ENCODE peak calls at places on chromosomes 13 and 19, in eight cellular contexts. One of them, this sample, is unnamed.

GRCh38 chr19:46608581-46609345 is 7.6 kb downstream of the CALM3 start:
- DNase-seq in AML-193: no peak
- DNase-seq in activated CD4-positive, alpha-beta T cell treated with anti-CD3 and anti-CD28 coated beads, Interleukin-2, amount 50 U/mL, for 48 hours: no peak
- DNase-seq in stimulated activated CD8-positive, alpha-beta memory T cell treated with anti-CD3 and anti-CD28 coated beads, Interleukin-4, amount 100 ng/mL, for 1 hour: no peak
- DNase-seq in head of caudate nucleus: peak; percentile 27
- DNase-seq in SW480: no peak
- DNase-seq in HFF-Myc: no peak
- DNase-seq in Peyer's patch: no peak
- DNase-seq in this sample: no peak

GRCh38 chr13:38905861-38906260 is 84.8 kb downstream of the STOML3 start:
- DNase-seq in AML-193: no peak
- DNase-seq in activated CD4-positive, alpha-beta T cell treated with anti-CD3 and anti-CD28 coated beads, Interleukin-2, amount 50 U/mL, for 48 hours: no peak
- DNase-seq in stimulated activated CD8-positive, alpha-beta memory T cell treated with anti-CD3 and anti-CD28 coated beads, Interleukin-4, amount 100 ng/mL, for 1 hour: no peak
- DNase-seq in head of caudate nucleus: no peak
- DNase-seq in SW480: no peak
- DNase-seq in HFF-Myc: no peak
- DNase-seq in Peyer's patch: no peak
- DNase-seq in this sample: no peak

GRCh38 chr19:55935206-55935605 is 3.1 kb upstream of the NLRP13 start:
- DNase-seq in AML-193: no peak
- DNase-seq in activated CD4-positive, alpha-beta T cell treated with anti-CD3 and anti-CD28 coated beads, Interleukin-2, amount 50 U/mL, for 48 hours: no peak
- DNase-seq in stimulated activated CD8-positive, alpha-beta memory T cell treated with anti-CD3 and anti-CD28 coated beads, Interleukin-4, amount 100 ng/mL, for 1 hour: no peak
- DNase-seq in head of caudate nucleus: no peak
- DNase-seq in SW480: no peak
- DNase-seq in HFF-Myc: no peak
- DNase-seq in Peyer's patch: no peak
- DNase-seq in this sample: no peak

GRCh38 chr19:35257113-35257461 is 8.3 kb downstream of the LSR start:
- DNase-seq in AML-193: no peak
- DNase-seq in activated CD4-positive, alpha-beta T cell treated with anti-CD3 and anti-CD28 coated beads, Interleukin-2, amount 50 U/mL, for 48 hours: peak; percentile 2
- DNase-seq in stimulated activated CD8-positive, alpha-beta memory T cell treated with anti-CD3 and anti-CD28 coated beads, Interleukin-4, amount 100 ng/mL, for 1 hour: no peak
- DNase-seq in head of caudate nucleus: no peak
- DNase-seq in SW480: no peak
- DNase-seq in HFF-Myc: no peak
- DNase-seq in Peyer's patch: peak; percentile 34
- DNase-seq in this sample: no peak

GRCh38 chr19:2771786-2772674 is 11.0 kb downstream of the SGTA start:
- DNase-seq in AML-193: no peak
- DNase-seq in activated CD4-positive, alpha-beta T cell treated with anti-CD3 and anti-CD28 coated beads, Interleukin-2, amount 50 U/mL, for 48 hours: no peak
- DNase-seq in stimulated activated CD8-positive, alpha-beta memory T cell treated with anti-CD3 and anti-CD28 coated beads, Interleukin-4, amount 100 ng/mL, for 1 hour: no peak
- DNase-seq in head of caudate nucleus: no peak
- DNase-seq in SW480: no peak
- DNase-seq in HFF-Myc: no peak
- DNase-seq in Peyer's patch: no peak
- DNase-seq in this sample: no peak

GRCh38 chr13:64793131-64793530 is 2437.0 kb downstream of the PCDH9 start:
- DNase-seq in AML-193: no peak
- DNase-seq in activated CD4-positive, alpha-beta T cell treated with anti-CD3 and anti-CD28 coated beads, Interleukin-2, amount 50 U/mL, for 48 hours: no peak
- DNase-seq in stimulated activated CD8-positive, alpha-beta memory T cell treated with anti-CD3 and anti-CD28 coated beads, Interleukin-4, amount 100 ng/mL, for 1 hour: no peak
- DNase-seq in head of caudate nucleus: no peak
- DNase-seq in SW480: no peak
- DNase-seq in HFF-Myc: no peak
- DNase-seq in Peyer's patch: no peak
- DNase-seq in this sample: no peak

GRCh38 chr13:109160887-109161669 is 531.7 kb downstream of the MYO16 start:
- DNase-seq in AML-193: no peak
- DNase-seq in activated CD4-positive, alpha-beta T cell treated with anti-CD3 and anti-CD28 coated beads, Interleukin-2, amount 50 U/mL, for 48 hours: no peak
- DNase-seq in stimulated activated CD8-positive, alpha-beta memory T cell treated with anti-CD3 and anti-CD28 coated beads, Interleukin-4, amount 100 ng/mL, for 1 hour: no peak
- DNase-seq in head of caudate nucleus: no peak
- DNase-seq in SW480: no peak
- DNase-seq in HFF-Myc: no peak
- DNase-seq in Peyer's patch: no peak
- DNase-seq in this sample: no peak

GRCh38 chr13:113926951-113927660 is 46.8 kb downstream of the C13orf46 start:
- DNase-seq in AML-193: no peak
- DNase-seq in activated CD4-positive, alpha-beta T cell treated with anti-CD3 and anti-CD28 coated beads, Interleukin-2, amount 50 U/mL, for 48 hours: no peak
- DNase-seq in stimulated activated CD8-positive, alpha-beta memory T cell treated with anti-CD3 and anti-CD28 coated beads, Interleukin-4, amount 100 ng/mL, for 1 hour: no peak
- DNase-seq in head of caudate nucleus: no peak
- DNase-seq in SW480: no peak
- DNase-seq in HFF-Myc: no peak
- DNase-seq in Peyer's patch: peak; percentile 45
- DNase-seq in this sample: no peak

GRCh38 chr19:29413435-29413834 is 112.4 kb upstream of the VSTM2B start:
- DNase-seq in AML-193: no peak
- DNase-seq in activated CD4-positive, alpha-beta T cell treated with anti-CD3 and anti-CD28 coated beads, Interleukin-2, amount 50 U/mL, for 48 hours: no peak
- DNase-seq in stimulated activated CD8-positive, alpha-beta memory T cell treated with anti-CD3 and anti-CD28 coated beads, Interleukin-4, amount 100 ng/mL, for 1 hour: no peak
- DNase-seq in head of caudate nucleus: no peak
- DNase-seq in SW480: no peak
- DNase-seq in HFF-Myc: no peak
- DNase-seq in Peyer's patch: no peak
- DNase-seq in this sample: no peak

GRCh38 chr13:99086869-99087129 is 108.9 kb upstream of the DOCK9 start:
- DNase-seq in AML-193: no peak
- DNase-seq in activated CD4-positive, alpha-beta T cell treated with anti-CD3 and anti-CD28 coated beads, Interleukin-2, amount 50 U/mL, for 48 hours: no peak
- DNase-seq in stimulated activated CD8-positive, alpha-beta memory T cell treated with anti-CD3 and anti-CD28 coated beads, Interleukin-4, amount 100 ng/mL, for 1 hour: no peak
- DNase-seq in head of caudate nucleus: no peak
- DNase-seq in SW480: peak; percentile 47
- DNase-seq in HFF-Myc: no peak
- DNase-seq in Peyer's patch: peak; percentile 78
- DNase-seq in this sample: peak; percentile 15

GRCh38 chr13:63414247-63414646 is 1998.6 kb upstream of the PCDH20 start:
- DNase-seq in AML-193: no peak
- DNase-seq in activated CD4-positive, alpha-beta T cell treated with anti-CD3 and anti-CD28 coated beads, Interleukin-2, amount 50 U/mL, for 48 hours: no peak
- DNase-seq in stimulated activated CD8-positive, alpha-beta memory T cell treated with anti-CD3 and anti-CD28 coated beads, Interleukin-4, amount 100 ng/mL, for 1 hour: no peak
- DNase-seq in head of caudate nucleus: no peak
- DNase-seq in SW480: no peak
- DNase-seq in HFF-Myc: no peak
- DNase-seq in Peyer's patch: no peak
- DNase-seq in this sample: no peak

GRCh38 chr19:23509686-23510450 is 114.6 kb upstream of the ZNF91 start:
- DNase-seq in AML-193: no peak
- DNase-seq in activated CD4-positive, alpha-beta T cell treated with anti-CD3 and anti-CD28 coated beads, Interleukin-2, amount 50 U/mL, for 48 hours: no peak
- DNase-seq in stimulated activated CD8-positive, alpha-beta memory T cell treated with anti-CD3 and anti-CD28 coated beads, Interleukin-4, amount 100 ng/mL, for 1 hour: no peak
- DNase-seq in head of caudate nucleus: no peak
- DNase-seq in SW480: no peak
- DNase-seq in HFF-Myc: no peak
- DNase-seq in Peyer's patch: no peak
- DNase-seq in this sample: no peak

GRCh38 chr19:28021316-28022185 is 1191.4 kb downstream of the UQCRFS1 start:
- DNase-seq in AML-193: no peak
- DNase-seq in activated CD4-positive, alpha-beta T cell treated with anti-CD3 and anti-CD28 coated beads, Interleukin-2, amount 50 U/mL, for 48 hours: no peak
- DNase-seq in stimulated activated CD8-positive, alpha-beta memory T cell treated with anti-CD3 and anti-CD28 coated beads, Interleukin-4, amount 100 ng/mL, for 1 hour: no peak
- DNase-seq in head of caudate nucleus: no peak
- DNase-seq in SW480: no peak
- DNase-seq in HFF-Myc: no peak
- DNase-seq in Peyer's patch: no peak
- DNase-seq in this sample: no peak